ENCODE peak calls at places on chromosome 19, in ten cellular contexts. C is NCI-H1694 treated with DMSO at 0.1 percent for 48 hours; X is pons; L is activated T-helper 1 cell treated with anti-CD3 and anti-CD28 coated beads, Interleukin-2, amount 50 U/mL, for 16 hours; B is NCI-H1105; W is stomach; T is stimulated activated naive B cell treated with anti-CD40 and anti-IgM and Interleukin-4, amounts not matched to agents 10 μg/mL and 1 μg/mL and 100 μg/mL, for 72 hours; O is SK-N-DZ; Z is GM12865; S is BE2C. A is an unnamed sample.

GRCh38 chr19:49887653-49888477 is 8.8 kb downstream of the IL4I1 start:
- DNase-seq in L (no peak), X (no peak), B (peak), Z (peak), S (no peak), O (no peak), C (no peak), W (no peak), T (peak), A (peak)

GRCh38 chr19:15836595-15837398 is 21.3 kb upstream of the OR10H1 start:
- DNase-seq in Z (peak), O (peak), S (peak), W (peak), T (peak), C (peak), L (peak), X (peak), B (peak), A (peak)

GRCh38 chr19:57888107-57888493 is 737 bp downstream of the ZNF814 start:
- DNase-seq in T (no peak), O (peak), C (no peak), B (no peak), Z (no peak), X (peak), L (no peak), S (no peak), W (no peak), A (no peak)

GRCh38 chr19:5329141-5329540 is 11.5 kb downstream of the PTPRS start:
- DNase-seq in L (no peak), B (no peak), X (no peak), O (no peak), C (no peak), W (no peak), T (no peak), S (no peak), Z (no peak), A (no peak)

GRCh38 chr19:4524808-4525562 is 6.7 kb upstream of the PLIN4 start:
- DNase-seq in S (peak), B (no peak), W (peak), X (peak), O (peak), L (peak), C (no peak), Z (peak), T (peak), A (no peak)

GRCh38 chr19:4019578-4019977 is 12.0 kb downstream of the PIAS4 start:
- DNase-seq in S (peak), C (no peak), O (no peak), W (peak), L (no peak), T (no peak), X (no peak), Z (no peak), B (no peak), A (no peak)

GRCh38 chr19:49916839-49917733 is 11.9 kb upstream of the ATF5 start:
- DNase-seq in O (no peak), B (no peak), C (no peak), S (no peak), X (peak), Z (no peak), L (no peak), T (no peak), W (no peak), A (no peak)

GRCh38 chr19:35868172-35868822 is at the start of gene APLP1:
- DNase-seq in L (peak), O (peak), X (peak), B (peak), C (peak), W (peak), Z (peak), S (peak), T (no peak), A (peak)